ENCODE peak calls at places on chromosomes 13 and 19, in six cellular contexts. E is lower leg skin, A is mammary epithelial cell, Q is PC-3, C is fibroblast of mammary gland, I is HCT116. L is an unnamed sample.

GRCh38 chr13:89803839-89804238 is 1543.6 kb upstream of the MIR17HG start:
- DNase-seq in Q (no peak), A (no peak), C (no peak), E (no peak), I (no peak), L (no peak)

GRCh38 chr13:35917942-35918645 is 213.1 kb downstream of the DCLK1 start:
- DNase-seq in I (no peak), E (peak), A (no peak), Q (no peak), C (peak), L (peak)

GRCh38 chr13:112869202-112870061 is 99.6 kb upstream of the MCF2L start:
- DNase-seq in E (peak), C (no peak), I (no peak), A (no peak), Q (no peak), L (peak)

GRCh38 chr13:77002590-77003190 is 10.8 kb downstream of the CLN5 start:
- DNase-seq in I (peak), Q (peak), E (no peak), A (peak), C (peak), L (peak)

GRCh38 chr13:50129065-50129922 is 114.0 kb downstream of the KCNRG start:
- DNase-seq in Q (no peak), I (no peak), A (no peak), E (no peak), C (peak), L (no peak)

GRCh38 chr13:65943024-65943423 is 1287.1 kb downstream of the PCDH9 start:
- DNase-seq in Q (peak), E (no peak), I (no peak), A (no peak), C (peak), L (no peak)

GRCh38 chr19:2578391-2578826 is 102.5 kb downstream of the GADD45B start:
- DNase-seq in E (no peak), Q (peak), A (peak), I (no peak), C (peak), L (peak)

GRCh38 chr13:112067871-112068305 is 939 bp downstream of the SOX1 start:
- DNase-seq in I (no peak), C (peak), Q (no peak), E (no peak), A (no peak), L (no peak)

GRCh38 chr19:49151339-49152217 is 3.6 kb downstream of the HRC start:
- DNase-seq in Q (peak), I (peak), C (peak), E (peak), A (peak), L (no peak)

DNA sequence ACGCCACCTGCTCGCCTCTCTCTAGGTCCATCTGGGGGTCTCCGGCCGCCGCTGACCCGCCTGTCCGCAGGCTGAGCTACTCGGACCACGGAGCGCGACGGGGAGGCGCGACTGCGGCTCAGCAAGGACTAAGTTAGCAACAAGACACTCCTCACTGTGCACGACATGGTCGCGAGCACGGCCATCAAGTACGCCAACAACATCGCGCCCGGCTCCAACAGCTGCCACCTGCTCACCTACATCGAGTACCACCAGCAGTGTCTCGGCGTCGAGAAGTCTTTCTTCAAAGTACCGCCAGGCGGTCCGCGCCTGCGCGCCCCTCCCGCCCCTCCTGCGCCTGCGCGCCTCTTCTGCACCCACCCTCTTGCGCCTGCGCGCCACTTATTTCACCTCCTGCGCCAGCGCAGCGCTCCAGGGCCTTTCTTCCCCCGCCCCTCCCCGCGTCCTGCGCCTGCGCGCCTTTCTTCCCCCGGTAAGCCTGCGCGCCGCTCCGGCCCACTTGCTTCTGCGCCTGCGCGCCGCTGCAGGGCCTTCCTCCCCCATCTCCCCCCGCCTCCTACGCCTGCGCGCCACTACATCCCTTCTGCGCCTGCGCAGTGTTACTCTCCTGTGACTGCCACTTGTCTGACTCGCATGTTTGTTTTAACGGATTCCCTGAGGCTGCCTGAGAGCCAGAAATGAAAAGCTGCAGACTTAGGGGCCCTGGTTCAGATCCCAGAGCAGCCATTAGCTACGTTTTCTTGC is 63.9 kb downstream of the ACSBG2 start:
- DNase-seq in A (peak), E (peak), C (peak), I (peak), Q (peak), L (peak)
- TF ChIP-seq CTCF in A (peak), E (no peak), C (peak), I (no peak), Q (no peak), L (peak)

GRCh38 chr19:40661616-40662015 is 28.8 kb downstream of the NUMBL start:
- DNase-seq in E (no peak), A (no peak), I (no peak), Q (no peak), C (no peak), L (no peak)
- H3K4me3 ChIP-seq in E (no peak), A (no peak), I (no peak), Q (no peak), C (no peak), L (no peak)

DNA sequence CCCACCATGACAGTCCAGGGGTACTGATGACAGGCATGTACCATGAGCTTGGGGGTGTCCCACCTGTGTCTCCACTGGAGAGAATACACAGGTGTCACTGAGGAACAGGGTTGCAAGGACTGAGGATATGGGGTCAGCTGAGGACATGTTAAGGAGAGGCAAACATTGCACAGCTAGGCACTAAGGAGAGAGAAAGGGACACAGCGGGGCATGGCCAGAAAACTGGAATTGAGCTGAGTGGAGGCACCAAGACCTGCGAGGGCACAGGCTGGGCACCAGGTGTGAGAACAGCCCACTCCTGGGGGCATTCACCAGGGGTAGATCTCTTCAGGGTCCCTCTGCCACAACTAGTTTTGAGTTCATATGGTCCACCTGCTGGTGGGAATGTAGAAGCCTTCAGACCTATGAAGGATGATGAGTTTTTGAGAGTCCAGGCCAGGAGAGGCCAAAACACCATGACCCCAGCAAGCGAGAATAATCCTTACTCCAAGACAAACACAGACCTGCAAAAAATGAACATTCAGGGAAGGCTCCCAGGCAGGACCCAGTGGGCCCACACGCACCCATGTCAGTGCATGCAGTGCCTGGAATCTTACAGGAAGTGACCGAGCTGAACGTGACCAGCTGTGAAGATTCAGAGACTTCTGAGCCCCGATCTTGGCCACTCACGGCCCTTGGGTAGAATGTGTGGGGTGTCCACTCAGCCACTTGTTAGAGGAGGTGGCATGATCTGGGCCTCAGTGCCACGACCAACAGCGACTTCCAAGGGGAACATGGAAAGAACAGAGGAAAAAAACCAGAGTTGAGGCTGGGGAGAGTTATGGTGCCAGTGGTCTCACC is 1.4 kb upstream of the ZNF584 start:
- DNase-seq in A (no peak), C (peak), E (no peak), Q (no peak), I (no peak), L (no peak)
- TF ChIP-seq CTCF in A (peak), C (peak), E (no peak), Q (peak), I (peak), L (peak)

GRCh38 chr19:47310323-47310722 is 662 bp downstream of the C5AR1 start:
- DNase-seq in A (no peak), C (no peak), I (no peak), Q (no peak), E (no peak), L (no peak)

GRCh38 chr19:47310819-47311218 is 1.2 kb downstream of the C5AR1 start:
- DNase-seq in Q (peak), A (no peak), C (peak), E (peak), I (no peak), L (peak)

GRCh38 chr19:47312366-47313006 is 2.8 kb downstream of the C5AR1 start:
- DNase-seq in A (no peak), E (no peak), I (no peak), Q (no peak), C (no peak), L (no peak)

GRCh38 chr19:47309038-47309437 is 623 bp upstream of the C5AR1 start:
- DNase-seq in I (no peak), Q (no peak), E (no peak), A (no peak), C (peak), L (peak)

GRCh38 chr19:47309608-47310007 is at the start of gene C5AR1:
- DNase-seq in I (no peak), A (no peak), C (no peak), E (peak), Q (no peak), L (no peak)
- H3K4me3 ChIP-seq in I (no peak), A (no peak), C (no peak), E (no peak), Q (no peak), L (no peak)

DNA sequence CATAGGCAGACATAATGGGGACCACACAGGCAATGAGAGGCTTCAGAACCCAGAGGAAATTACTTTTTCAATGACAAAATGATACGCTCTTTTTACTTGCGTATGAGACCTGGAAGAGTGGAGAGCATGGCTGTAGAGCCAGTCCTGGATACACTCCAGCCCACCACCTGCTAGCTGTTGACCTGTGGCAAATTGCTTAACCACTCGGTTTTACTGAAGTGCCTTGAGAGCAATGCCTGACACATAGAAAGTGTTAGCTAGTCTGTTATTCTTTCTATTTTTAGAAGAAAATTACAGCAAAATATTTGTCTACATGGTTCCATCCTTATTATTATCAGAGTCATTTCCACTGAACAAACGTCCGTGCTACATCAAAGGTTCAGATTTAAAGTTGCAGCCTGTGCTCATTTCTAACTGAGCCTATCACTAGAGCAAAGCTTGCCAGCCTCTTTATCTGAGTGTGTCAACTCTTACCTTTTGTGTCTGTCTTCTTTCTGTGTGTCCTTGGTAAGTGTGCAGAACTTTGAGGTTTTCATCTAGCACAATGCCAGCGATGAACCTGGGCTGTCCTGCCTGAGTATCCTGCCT is 9.6 kb upstream of the GPR183 start:
- DNase-seq in I (no peak), E (no peak), Q (no peak), A (no peak), C (no peak), L (no peak)
- TF ChIP-seq CTCF in I (no peak), E (no peak), Q (no peak), A (no peak), C (no peak), L (no peak)